ENCODE peak calls at places on chromosomes 16 and 17, in four cellular contexts. J is fibroblast of the conjunctiva, Z is iPS DF 19.7, A is psoas muscle. X is an unnamed sample.

GRCh38 chr17:36463916-36464764 is 22.3 kb upstream of the ZNHIT3 start:
- DNase-seq in J (peak), Z (peak), A (peak), X (peak)

GRCh38 chr17:60766778-60767190 is 89.1 kb downstream of the BCAS3 start:
- DNase-seq in J (no peak), Z (no peak), A (no peak), X (no peak)

GRCh38 chr17:82297280-82297803 is 20.1 kb downstream of the CD7 start:
- DNase-seq in J (peak), Z (no peak), A (peak), X (peak)

GRCh38 chr17:64781013-64781392 is 118.9 kb upstream of the SMURF2 start:
- DNase-seq in J (no peak), Z (no peak), A (no peak), X (peak)

GRCh38 chr16:69727916-69728270 is 1.5 kb upstream of the NQO1 start:
- DNase-seq in J (no peak), Z (no peak), A (no peak), X (peak)

GRCh38 chr17:29625037-29625750 is 2.5 kb upstream of the CORO6 start:
- DNase-seq in J (peak), Z (no peak), A (peak), X (peak)

GRCh38 chr17:80791758-80792284 is 199.8 kb upstream of the CHMP6 start:
- DNase-seq in J (peak), Z (no peak), A (peak), X (peak)

GRCh38 chr16:4521971-4522623 is 16.5 kb downstream of the CDIP1 start:
- DNase-seq in J (no peak), Z (no peak), A (peak), X (peak)

GRCh38 chr16:6218855-6219254 is 1113.8 kb upstream of the RBFOX1 start:
- DNase-seq in J (no peak), Z (no peak), A (no peak), X (no peak)

GRCh38 chr16:53991181-53992056 is 287.5 kb downstream of the FTO start:
- DNase-seq in J (peak), Z (no peak), A (no peak), X (no peak)

GRCh38 chr17:48624544-48625501 is 1.3 kb downstream of the HOXB9 start:
- DNase-seq in J (no peak), Z (no peak), A (no peak), X (no peak)

GRCh38 chr16:81891734-81892364 is 112.8 kb downstream of the PLCG2 start:
- DNase-seq in J (no peak), Z (no peak), A (no peak), X (no peak)

GRCh38 chr17:76232342-76232741 is 8.0 kb downstream of the RNF157 start:
- DNase-seq in J (peak), Z (no peak), A (no peak), X (no peak)

GRCh38 chr16:67000384-67001158 is 12.2 kb downstream of the CES4A start:
- DNase-seq in J (no peak), Z (no peak), A (peak), X (peak)

GRCh38 chr17:3615160-3615870 is 6.1 kb upstream of the TRPV1 start:
- DNase-seq in J (no peak), Z (no peak), A (no peak), X (no peak)

GRCh38 chr17:43908111-43908721 is 880 bp upstream of the MPP2 start:
- DNase-seq in J (peak), Z (no peak), A (peak), X (peak)

GRCh38 chr17:8698142-8699050 is 46.2 kb downstream of the CCDC42 start:
- DNase-seq in J (peak), Z (no peak), A (peak), X (peak)

GRCh38 chr16:89962754-89963498 is 14.4 kb downstream of the DEF8 start:
- DNase-seq in J (no peak), Z (no peak), A (no peak), X (no peak)

GRCh38 chr16:66984902-66985311 is 3.5 kb upstream of the CES4A start:
- DNase-seq in J (no peak), Z (no peak), A (no peak), X (peak)

GRCh38 chr17:49148171-49148570 is 15.6 kb downstream of the B4GALNT2 start:
- DNase-seq in J (no peak), Z (no peak), A (no peak), X (no peak)

GRCh38 chr16:10971560-10971961 is 27.2 kb downstream of the CLEC16A start:
- DNase-seq in J (peak), Z (peak), A (no peak), X (no peak)

GRCh38 chr16:20409398-20410152 is at the start of gene ACSM5:
- DNase-seq in J (no peak), Z (no peak), A (peak), X (peak)

GRCh38 chr16:87395181-87395842 is 3.2 kb downstream of the MAP1LC3B start:
- DNase-seq in J (no peak), Z (no peak), A (no peak), X (no peak)

GRCh38 chr17:71975998-71976649 is 144.7 kb upstream of the SOX9 start:
- DNase-seq in J (peak), Z (no peak), A (peak), X (peak)

GRCh38 chr17:47253541-47254402 is at the start of gene ITGB3:
- DNase-seq in J (no peak), Z (no peak), A (peak), X (peak)

GRCh38 chr16:46932802-46933201 is 40.7 kb downstream of the DNAJA2 start:
- DNase-seq in J (no peak), Z (peak), A (no peak), X (no peak)

GRCh38 chr16:15592324-15592723 is 50.6 kb downstream of the MARF1 start:
- DNase-seq in J (no peak), Z (no peak), A (no peak), X (no peak)

GRCh38 chr17:57817299-57817698 is 32.5 kb downstream of the MRPS23 start:
- DNase-seq in J (no peak), Z (no peak), A (no peak), X (no peak)

GRCh38 chr17:17044846-17045561 is 2.7 kb downstream of the MPRIP start:
- DNase-seq in J (no peak), Z (no peak), A (no peak), X (no peak)

GRCh38 chr16:81480856-81481821 is 36.5 kb downstream of the CMIP start:
- DNase-seq in J (no peak), Z (no peak), A (peak), X (peak)

GRCh38 chr16:9901-10665 is 43.3 kb downstream of the POLR3K start:
- DNase-seq in J (no peak), Z (no peak), A (no peak), X (no peak)

GRCh38 chr16:15900357-15900756 is 12.0 kb upstream of the CEP20 start:
- DNase-seq in J (no peak), Z (no peak), A (no peak), X (no peak)